ENCODE peak calls at places on chromosome 4, in six cellular contexts. X, I, B, D, T and U are unnamed samples.

GRCh38 chr4:185341841-185342240 is 53.9 kb downstream of the LRP2BP start:
- DNase-seq in X (no peak), I (no peak), B (no peak), D (no peak), T (no peak), U (no peak)

GRCh38 chr4:13988347-13989265 is 361.1 kb upstream of the BOD1L1 start:
- DNase-seq in X (peak), I (peak), B (no peak), D (peak), T (peak), U (no peak)

GRCh38 chr4:77701111-77701510 is 95.5 kb downstream of the CXCL13 start:
- DNase-seq in X (no peak), I (no peak), B (no peak), D (no peak), T (no peak), U (no peak)

GRCh38 chr4:6732441-6733357 is 16.7 kb downstream of the BLOC1S4 start:
- DNase-seq in X (no peak), I (peak), B (peak), D (peak), T (peak), U (peak)

GRCh38 chr4:159460408-159460807 is 357.5 kb downstream of the RAPGEF2 start:
- DNase-seq in X (no peak), I (no peak), B (no peak), D (no peak), T (no peak), U (no peak)

GRCh38 chr4:98232202-98232601 is 29.0 kb upstream of the RAP1GDS1 start:
- DNase-seq in X (no peak), I (no peak), B (no peak), D (no peak), T (no peak), U (no peak)

GRCh38 chr4:65046496-65047101 is 623.7 kb downstream of the EPHA5 start:
- DNase-seq in X (no peak), I (no peak), B (no peak), D (no peak), T (no peak), U (no peak)

GRCh38 chr4:53573696-53574095 is 17.6 kb downstream of the LNX1 start:
- DNase-seq in X (no peak), I (no peak), B (no peak), D (no peak), T (no peak), U (no peak)

GRCh38 chr4:183369073-183369472 is 46.8 kb upstream of the CLDN24 start:
- DNase-seq in X (no peak), I (peak), B (no peak), D (no peak), T (no peak), U (no peak)

GRCh38 chr4:105520819-105521790 is 31.3 kb upstream of the ARHGEF38 start:
- DNase-seq in X (no peak), I (no peak), B (no peak), D (no peak), T (no peak), U (peak)

GRCh38 chr4:8745036-8745827 is 126.4 kb downstream of the HMX1 start:
- DNase-seq in X (no peak), I (peak), B (no peak), D (no peak), T (peak), U (no peak)

GRCh38 chr4:118265312-118266144 is 87.3 kb downstream of the PRSS12 start:
- DNase-seq in X (no peak), I (peak), B (no peak), D (no peak), T (no peak), U (no peak)

GRCh38 chr4:185566972-185567749 is 31.9 kb upstream of the PDLIM3 start:
- DNase-seq in X (no peak), I (no peak), B (no peak), D (peak), T (peak), U (no peak)

GRCh38 chr4:111934294-111934693 is 211.0 kb upstream of the FAM241A start:
- DNase-seq in X (no peak), I (no peak), B (no peak), D (no peak), T (no peak), U (no peak)

GRCh38 chr4:151808120-151808529 is 47.3 kb upstream of the GATB start:
- DNase-seq in X (no peak), I (no peak), B (no peak), D (no peak), T (no peak), U (no peak)

GRCh38 chr4:147398556-147398955 is 82.3 kb upstream of the EDNRA start:
- DNase-seq in X (no peak), I (no peak), B (no peak), D (no peak), T (no peak), U (no peak)

GRCh38 chr4:9923195-9923812 is 98.0 kb downstream of the SLC2A9 start:
- DNase-seq in X (no peak), I (no peak), B (no peak), D (no peak), T (no peak), U (no peak)

GRCh38 chr4:99848576-99848975 is 31.9 kb downstream of the DAPP1 start:
- DNase-seq in X (no peak), I (no peak), B (no peak), D (no peak), T (no peak), U (no peak)

GRCh38 chr4:20901851-20902250 is 201.6 kb downstream of the PACRGL start:
- DNase-seq in X (no peak), I (no peak), B (no peak), D (no peak), T (no peak), U (no peak)

GRCh38 chr4:181301735-181302380 is 941.3 kb upstream of the TENM3 start:
- DNase-seq in X (peak), I (no peak), B (no peak), D (no peak), T (no peak), U (no peak)

GRCh38 chr4:105710012-105710600 is 1.5 kb downstream of the GSTCD start:
- DNase-seq in X (no peak), I (no peak), B (no peak), D (no peak), T (no peak), U (no peak)

GRCh38 chr4:184343400-184344177 is 125.9 kb upstream of the ENPP6 start:
- DNase-seq in X (no peak), I (peak), B (peak), D (peak), T (peak), U (peak)

GRCh38 chr4:142354794-142355416 is 491.2 kb downstream of the INPP4B start:
- DNase-seq in X (no peak), I (no peak), B (no peak), D (no peak), T (no peak), U (no peak)

GRCh38 chr4:158970786-158971185 is 132.1 kb upstream of the RAPGEF2 start:
- DNase-seq in X (no peak), I (no peak), B (no peak), D (no peak), T (no peak), U (no peak)

GRCh38 chr4:3435684-3435956 is 6.1 kb upstream of the HGFAC start:
- DNase-seq in X (no peak), I (no peak), B (no peak), D (no peak), T (no peak), U (no peak)

GRCh38 chr4:187209921-187210613 is 486.4 kb upstream of the FAT1 start:
- DNase-seq in X (no peak), I (no peak), B (no peak), D (no peak), T (no peak), U (no peak)

GRCh38 chr4:102174800-102175199 is 170.5 kb downstream of the SLC39A8 start:
- DNase-seq in X (no peak), I (no peak), B (no peak), D (no peak), T (no peak), U (no peak)

GRCh38 chr4:97411352-97411751 is 731.9 kb downstream of the STPG2 start:
- DNase-seq in X (no peak), I (no peak), B (no peak), D (no peak), T (no peak), U (no peak)

GRCh38 chr4:4519296-4519898 is 22.5 kb downstream of the STX18 start:
- DNase-seq in X (no peak), I (no peak), B (no peak), D (no peak), T (no peak), U (no peak)

GRCh38 chr4:67456577-67457196 is 88.6 kb downstream of the CENPC start:
- DNase-seq in X (no peak), I (no peak), B (no peak), D (no peak), T (no peak), U (no peak)

GRCh38 chr4:173698557-173699262 is 168.7 kb upstream of the HAND2 start:
- DNase-seq in X (no peak), I (no peak), B (no peak), D (no peak), T (no peak), U (no peak)

GRCh38 chr4:7904942-7905341 is 34.7 kb downstream of the AFAP1 start:
- DNase-seq in X (no peak), I (no peak), B (no peak), D (no peak), T (no peak), U (no peak)

GRCh38 chr4:146646601-146647000 is 7.9 kb downstream of the POU4F2 start:
- DNase-seq in X (no peak), I (no peak), B (no peak), D (no peak), T (no peak), U (no peak)

GRCh38 chr4:159374749-159375535 is 272.1 kb downstream of the RAPGEF2 start:
- DNase-seq in X (no peak), I (no peak), B (no peak), D (no peak), T (no peak), U (no peak)

GRCh38 chr4:121822796-121823504 is 733 bp downstream of the CCNA2 start:
- DNase-seq in X (peak), I (no peak), B (no peak), D (no peak), T (no peak), U (peak)

GRCh38 chr4:153045111-153045982 is 109.2 kb downstream of the FHDC1 start:
- DNase-seq in X (no peak), I (no peak), B (no peak), D (no peak), T (peak), U (no peak)

GRCh38 chr4:118909173-118909956 is 20.7 kb downstream of the SYNPO2 start:
- DNase-seq in X (no peak), I (no peak), B (no peak), D (no peak), T (no peak), U (no peak)

GRCh38 chr4:185730849-185731608 is 81.0 kb downstream of the SORBS2 start:
- DNase-seq in X (no peak), I (no peak), B (no peak), D (no peak), T (no peak), U (no peak)

GRCh38 chr4:15188581-15189539 is 186.6 kb downstream of the CPEB2 start:
- DNase-seq in X (no peak), I (no peak), B (no peak), D (no peak), T (no peak), U (no peak)

DNA sequence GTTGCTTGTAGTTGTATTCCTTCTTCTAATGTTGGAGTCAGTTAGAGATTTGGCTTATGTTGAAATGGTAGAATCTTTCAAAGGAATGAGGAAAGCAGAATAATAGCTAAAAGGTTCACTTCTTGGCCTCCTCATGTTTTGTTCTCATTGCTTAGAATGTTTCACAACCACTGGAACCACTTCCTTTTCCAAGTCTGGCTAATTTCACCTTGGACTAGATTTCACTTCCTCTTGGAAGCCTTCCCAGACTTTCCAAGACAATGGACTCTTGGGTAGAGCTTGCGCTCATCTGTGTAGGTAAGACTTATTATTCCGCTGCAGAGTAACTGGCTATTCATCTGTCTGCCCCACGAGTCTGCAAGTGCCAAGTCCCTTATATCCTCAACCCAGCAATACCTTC is 8.3 kb downstream of the SPATA18 start:
- DNase-seq in X (no peak), I (no peak), B (no peak), D (no peak), T (no peak), U (no peak)
- H3K4me3 ChIP-seq in X (no peak), I (no peak), B (no peak), D (no peak), T (no peak), U (no peak)

GRCh38 chr4:141130947-141131545 is 2.2 kb downstream of the RNF150 start:
- DNase-seq in X (no peak), I (no peak), B (no peak), D (no peak), T (no peak), U (no peak)

GRCh38 chr4:141134051-141134450 is 782 bp upstream of the RNF150 start:
- DNase-seq in X (no peak), I (no peak), B (no peak), D (no peak), T (no peak), U (no peak)

GRCh38 chr4:141132689-141133145 is 552 bp downstream of the RNF150 start:
- DNase-seq in X (no peak), I (peak), B (no peak), D (no peak), T (peak), U (peak)

GRCh38 chr4:141133146-141134006 is at the start of gene RNF150:
- DNase-seq in X (peak), I (peak), B (peak), D (peak), T (peak), U (peak)

DNA sequence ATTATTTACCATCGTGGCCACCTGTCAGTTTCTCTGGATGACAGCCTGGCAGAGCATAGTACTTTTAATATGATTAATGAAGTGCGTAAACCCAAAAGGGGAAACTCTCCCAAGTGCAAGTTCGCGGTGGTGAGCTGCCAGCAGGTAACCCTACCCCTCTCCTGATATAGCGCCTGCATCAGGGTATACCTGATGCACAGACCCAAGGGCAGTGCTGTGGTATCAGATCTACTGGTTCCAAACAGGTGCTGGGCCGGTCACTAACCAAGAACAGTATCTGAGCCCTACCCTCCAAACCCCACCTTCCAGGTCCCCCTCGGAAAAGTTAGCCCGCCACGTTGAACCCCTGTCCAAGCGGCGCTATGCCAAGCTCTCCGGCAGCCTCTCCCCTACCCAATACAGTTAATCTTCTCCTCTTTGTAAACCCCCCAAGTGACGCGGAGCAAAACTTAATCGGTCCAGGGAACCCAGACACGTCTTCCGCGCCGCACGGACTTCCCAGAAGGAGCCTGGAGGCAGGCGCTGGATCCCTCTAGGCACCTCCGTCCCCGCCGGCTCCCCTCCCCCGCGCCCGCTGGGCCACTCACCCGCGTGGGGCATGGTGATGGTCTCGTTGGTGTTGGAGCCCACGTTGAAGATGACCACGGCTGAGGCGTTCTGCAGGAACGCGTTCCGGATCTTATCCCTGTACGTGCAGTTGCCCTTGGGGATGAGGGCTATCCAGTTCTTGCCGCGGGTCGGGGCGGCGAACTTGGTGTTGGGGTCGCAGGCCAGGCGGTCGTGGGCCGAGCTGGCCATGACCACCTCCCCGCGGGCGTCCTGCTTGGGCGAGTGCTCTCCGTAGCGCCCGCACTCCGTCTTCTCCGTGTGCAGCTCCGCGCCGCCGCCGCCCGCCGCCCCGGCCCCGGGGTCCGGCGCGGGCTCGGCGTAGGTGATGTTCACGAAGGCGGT is 1.3 kb downstream of the RNF150 start:
- DNase-seq in X (no peak), I (peak), B (peak), D (peak), T (peak), U (peak)
- H3K4me3 ChIP-seq in X (peak), I (peak), B (peak), D (peak), T (peak), U (peak)

DNA sequence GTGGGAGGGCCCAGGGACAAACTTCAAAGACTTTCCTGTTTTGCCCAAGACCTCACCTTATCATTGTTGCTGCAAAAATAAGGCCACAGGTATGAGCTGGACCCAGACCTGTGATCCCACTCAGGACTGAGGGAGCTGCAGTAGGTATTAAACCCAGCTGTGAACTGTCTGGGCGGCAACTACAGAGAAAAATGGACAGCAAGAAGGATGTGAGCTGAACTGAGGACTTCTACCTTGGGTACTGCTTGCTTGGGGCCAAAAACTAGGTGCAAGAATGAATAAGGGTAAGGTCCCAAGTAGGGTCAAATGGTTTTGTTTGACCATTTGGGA is 17.8 kb upstream of the GABRA4 start:
- DNase-seq in X (no peak), I (no peak), B (no peak), D (no peak), T (no peak), U (no peak)
- H3K4me3 ChIP-seq in X (no peak), I (no peak), B (no peak), D (no peak), T (no peak), U (no peak)

GRCh38 chr4:59062970-59063369 is 1952.8 kb upstream of the IGFBP7 start:
- DNase-seq in X (no peak), I (no peak), B (no peak), D (no peak), T (no peak), U (no peak)
- H3K4me3 ChIP-seq in X (no peak), I (no peak), B (no peak), D (no peak), T (no peak), U (no peak)

DNA sequence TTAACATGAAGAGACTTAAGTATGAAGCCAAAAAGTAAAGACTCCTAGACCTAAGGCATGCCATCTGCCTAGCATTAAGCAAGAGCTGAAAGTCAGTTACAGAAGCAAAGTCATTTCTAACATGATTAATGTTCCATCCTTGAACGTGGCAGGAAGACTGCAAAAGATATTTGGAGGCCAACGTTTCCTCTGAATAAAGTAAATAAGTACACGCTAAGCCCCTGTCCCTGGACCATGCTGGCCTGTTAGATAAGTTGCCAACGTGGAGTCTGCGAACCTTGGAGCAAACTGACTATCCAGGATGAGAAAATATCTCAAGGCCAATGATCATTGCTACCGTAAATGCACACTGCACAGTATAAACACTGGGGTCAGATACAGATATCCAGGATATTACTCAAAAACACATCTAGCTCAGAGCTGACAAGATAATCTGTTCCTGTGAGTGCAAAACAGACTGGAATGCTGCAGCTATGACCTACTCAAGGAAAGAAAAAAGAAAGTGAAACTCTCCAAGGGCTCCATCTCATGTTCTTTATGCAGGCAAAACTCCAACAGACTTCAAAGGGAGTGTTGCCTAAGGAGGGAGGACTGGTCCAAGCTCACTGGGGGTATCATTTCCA is 255.8 kb downstream of the COL25A1 start:
- DNase-seq in X (no peak), I (no peak), B (no peak), D (no peak), T (no peak), U (no peak)
- H3K4me3 ChIP-seq in X (no peak), I (peak), B (no peak), D (peak), T (no peak), U (no peak)